ENCODE peak calls at places on chromosomes 6 and 20, in nine cellular contexts. One of them, this sample, is unnamed.

GRCh38 chr6:2496291-2496690 is 250.9 kb upstream of the GMDS start:
- DNase-seq in GM12878: no peak
- DNase-seq in GM23338: no peak
- DNase-seq in HepG2: no peak
- DNase-seq in HL-60: no peak
- DNase-seq in SK-N-SH: no peak
- DNase-seq in Panc1: no peak
- DNase-seq in HCT116: no peak
- DNase-seq in K562: no peak
- DNase-seq in this sample: no peak

GRCh38 chr6:32252326-32253009 is 28.6 kb upstream of the NOTCH4 start:
- DNase-seq in GM12878: no peak
- DNase-seq in GM23338: no peak
- DNase-seq in HepG2: no peak
- DNase-seq in HL-60: no peak
- DNase-seq in SK-N-SH: no peak
- DNase-seq in Panc1: no peak
- DNase-seq in HCT116: no peak
- DNase-seq in K562: no peak
- DNase-seq in this sample: no peak

GRCh38 chr6:42095776-42096541 is 45.6 kb downstream of the TAF8 start:
- DNase-seq in GM12878: no peak
- DNase-seq in GM23338: peak
- DNase-seq in HepG2: peak
- DNase-seq in HL-60: no peak
- DNase-seq in SK-N-SH: no peak
- DNase-seq in Panc1: no peak
- DNase-seq in HCT116: no peak
- DNase-seq in K562: no peak
- DNase-seq in this sample: peak

GRCh38 chr6:43269273-43270007 is 26.2 kb downstream of the TTBK1 start:
- DNase-seq in GM12878: no peak
- DNase-seq in GM23338: peak
- DNase-seq in HepG2: no peak
- DNase-seq in HL-60: no peak
- DNase-seq in SK-N-SH: no peak
- DNase-seq in Panc1: no peak
- DNase-seq in HCT116: no peak
- DNase-seq in K562: peak
- DNase-seq in this sample: no peak

GRCh38 chr20:38859070-38859690 is 53.7 kb downstream of the PPP1R16B start:
- DNase-seq in GM12878: no peak
- DNase-seq in GM23338: no peak
- DNase-seq in HepG2: no peak
- DNase-seq in HL-60: peak
- DNase-seq in SK-N-SH: no peak
- DNase-seq in Panc1: no peak
- DNase-seq in HCT116: no peak
- DNase-seq in K562: peak
- DNase-seq in this sample: no peak

GRCh38 chr6:143857651-143858050 is 6.6 kb upstream of the ZC2HC1B start:
- DNase-seq in GM12878: no peak
- DNase-seq in GM23338: no peak
- DNase-seq in HepG2: no peak
- DNase-seq in HL-60: no peak
- DNase-seq in SK-N-SH: no peak
- DNase-seq in Panc1: no peak
- DNase-seq in HCT116: no peak
- DNase-seq in K562: no peak
- DNase-seq in this sample: no peak

GRCh38 chr6:122770835-122771601 is 8.5 kb upstream of the FABP7 start:
- DNase-seq in GM12878: no peak
- DNase-seq in GM23338: peak
- DNase-seq in HepG2: peak
- DNase-seq in HL-60: peak
- DNase-seq in SK-N-SH: no peak
- DNase-seq in Panc1: no peak
- DNase-seq in HCT116: no peak
- DNase-seq in K562: no peak
- DNase-seq in this sample: no peak

GRCh38 chr6:166927240-166927941 is 29.0 kb downstream of the RNASET2 start:
- DNase-seq in GM12878: no peak
- DNase-seq in GM23338: no peak
- DNase-seq in HepG2: no peak
- DNase-seq in HL-60: no peak
- DNase-seq in SK-N-SH: no peak
- DNase-seq in Panc1: no peak
- DNase-seq in HCT116: no peak
- DNase-seq in K562: no peak
- DNase-seq in this sample: no peak

DNA sequence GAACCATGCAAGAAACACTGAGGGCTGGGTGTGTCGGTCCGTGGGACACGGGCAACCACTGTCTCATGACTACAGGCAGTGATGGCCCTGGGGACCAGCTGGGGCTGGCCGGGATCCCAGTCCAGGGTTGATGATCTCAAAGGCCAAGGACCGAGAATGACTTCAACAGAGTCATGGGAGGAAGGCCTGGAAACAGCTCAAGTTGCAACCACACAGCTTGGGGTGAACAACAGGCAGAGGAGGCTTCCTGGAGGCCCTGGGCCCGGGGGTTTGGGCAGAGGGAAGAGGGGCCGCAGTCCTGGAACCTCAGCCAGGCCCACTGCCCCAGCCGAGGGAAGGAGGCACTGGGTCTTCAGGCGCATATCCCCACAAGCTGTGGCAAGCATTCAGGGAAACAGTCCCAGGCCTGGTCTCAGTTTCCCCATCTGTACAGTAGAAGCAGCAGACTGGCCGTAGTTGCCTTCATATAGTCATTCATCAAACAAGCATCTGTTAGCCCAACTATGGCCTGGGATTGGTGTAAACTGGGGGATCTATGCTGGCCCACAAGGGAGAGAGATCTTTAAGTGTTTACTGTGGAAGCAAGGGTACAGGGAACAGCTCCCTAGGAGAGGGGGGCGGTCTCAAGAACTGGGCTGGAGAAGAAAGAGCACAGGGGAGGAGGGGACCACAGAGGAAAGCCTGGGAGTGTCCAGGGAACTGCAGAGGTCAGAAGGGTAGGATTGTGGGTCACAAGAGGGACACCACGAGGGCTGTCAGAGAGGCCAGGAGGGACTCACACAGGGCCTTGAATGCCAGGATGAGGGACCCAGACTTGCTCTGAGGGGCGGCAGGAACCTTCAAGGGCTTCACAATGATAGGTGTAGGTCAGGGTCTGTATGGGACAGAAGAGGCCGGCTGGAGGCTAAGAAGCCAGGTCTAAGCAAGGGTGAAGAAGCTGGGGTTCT is 2.1 kb downstream of the MYL9 start:
- DNase-seq in GM12878: no peak
- DNase-seq in GM23338: no peak
- DNase-seq in HepG2: no peak
- DNase-seq in HL-60: no peak
- DNase-seq in SK-N-SH: no peak
- DNase-seq in Panc1: no peak
- DNase-seq in HCT116: no peak
- DNase-seq in K562: no peak
- DNase-seq in this sample: no peak
- TF ChIP-seq REST in GM12878: no peak
- TF ChIP-seq REST in GM23338: no peak
- TF ChIP-seq REST in HepG2: no peak
- TF ChIP-seq REST in HL-60: no peak
- TF ChIP-seq REST in SK-N-SH: no peak
- TF ChIP-seq REST in Panc1: no peak
- TF ChIP-seq REST in HCT116: no peak
- TF ChIP-seq REST in K562: no peak
- TF ChIP-seq REST in this sample: no peak

DNA sequence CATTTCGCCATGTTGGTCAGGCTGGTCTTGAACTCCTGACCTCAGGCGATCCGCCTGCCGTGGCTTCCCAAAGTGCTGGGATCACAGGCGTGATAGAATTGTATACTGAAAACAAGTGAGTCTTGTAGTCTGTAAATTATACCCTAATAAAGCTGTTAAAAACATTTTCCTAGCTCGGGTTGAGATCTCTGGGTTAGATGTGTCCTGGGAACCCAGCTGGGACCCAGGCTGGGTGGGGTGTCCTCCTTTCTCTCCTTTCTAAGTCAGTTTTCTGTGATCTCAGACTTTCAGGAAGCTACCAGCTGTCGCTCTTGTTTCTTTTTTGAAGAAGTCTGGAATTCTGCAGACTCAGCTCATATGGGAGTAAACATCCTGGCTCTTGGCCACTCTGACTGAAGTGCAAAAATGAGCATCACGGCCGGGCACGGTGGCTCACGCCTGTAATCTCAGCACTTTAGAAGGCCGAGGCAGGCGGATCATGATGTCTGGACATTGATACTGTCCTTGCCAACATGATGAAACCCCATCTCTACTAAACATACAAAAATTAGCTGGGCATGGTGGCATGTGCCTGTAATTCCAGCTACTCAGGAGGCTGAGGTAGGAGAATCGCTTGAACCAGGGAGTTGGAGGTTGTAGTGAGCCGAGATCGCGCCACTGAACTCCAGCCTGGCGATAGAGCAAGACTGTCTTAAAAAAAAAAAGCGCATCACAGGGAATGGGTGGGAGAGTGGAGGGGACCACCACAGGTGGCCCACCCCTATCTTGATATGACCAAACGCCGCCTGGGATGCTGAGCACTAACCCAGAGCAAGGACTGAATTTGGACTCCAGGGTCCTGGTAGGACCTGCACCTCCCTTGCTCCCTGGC is 9.9 kb upstream of the PCIF1 start:
- DNase-seq in GM12878: no peak
- DNase-seq in GM23338: no peak
- DNase-seq in HepG2: peak
- DNase-seq in HL-60: no peak
- DNase-seq in SK-N-SH: no peak
- DNase-seq in Panc1: no peak
- DNase-seq in HCT116: no peak
- DNase-seq in K562: no peak
- DNase-seq in this sample: no peak
- TF ChIP-seq REST in GM12878: no peak
- TF ChIP-seq REST in GM23338: no peak
- TF ChIP-seq REST in HepG2: no peak
- TF ChIP-seq REST in HL-60: no peak
- TF ChIP-seq REST in SK-N-SH: no peak
- TF ChIP-seq REST in Panc1: no peak
- TF ChIP-seq REST in HCT116: no peak
- TF ChIP-seq REST in K562: no peak
- TF ChIP-seq REST in this sample: no peak

GRCh38 chr6:100818066-100818465 is 63.1 kb downstream of the ASCC3 start:
- DNase-seq in GM12878: no peak
- DNase-seq in GM23338: no peak
- DNase-seq in HepG2: no peak
- DNase-seq in HL-60: no peak
- DNase-seq in SK-N-SH: no peak
- DNase-seq in Panc1: no peak
- DNase-seq in HCT116: no peak
- DNase-seq in K562: no peak
- DNase-seq in this sample: no peak
- TF ChIP-seq REST in GM12878: no peak
- TF ChIP-seq REST in GM23338: no peak
- TF ChIP-seq REST in HepG2: no peak
- TF ChIP-seq REST in HL-60: no peak
- TF ChIP-seq REST in SK-N-SH: no peak
- TF ChIP-seq REST in Panc1: no peak
- TF ChIP-seq REST in HCT116: no peak
- TF ChIP-seq REST in K562: no peak
- TF ChIP-seq REST in this sample: no peak

GRCh38 chr6:116070990-116071389 is 10.3 kb upstream of the FRK start:
- DNase-seq in GM12878: no peak
- DNase-seq in GM23338: no peak
- DNase-seq in HepG2: peak
- DNase-seq in HL-60: no peak
- DNase-seq in SK-N-SH: no peak
- DNase-seq in Panc1: no peak
- DNase-seq in HCT116: no peak
- DNase-seq in K562: no peak
- DNase-seq in this sample: no peak
- TF ChIP-seq REST in GM12878: no peak
- TF ChIP-seq REST in GM23338: no peak
- TF ChIP-seq REST in HepG2: no peak
- TF ChIP-seq REST in HL-60: no peak
- TF ChIP-seq REST in SK-N-SH: no peak
- TF ChIP-seq REST in Panc1: no peak
- TF ChIP-seq REST in HCT116: no peak
- TF ChIP-seq REST in K562: no peak
- TF ChIP-seq REST in this sample: no peak

GRCh38 chr20:9590189-9590588 is 75.8 kb downstream of the LAMP5 start:
- DNase-seq in GM12878: no peak
- DNase-seq in GM23338: no peak
- DNase-seq in HepG2: no peak
- DNase-seq in HL-60: no peak
- DNase-seq in SK-N-SH: no peak
- DNase-seq in Panc1: no peak
- DNase-seq in HCT116: no peak
- DNase-seq in K562: no peak
- DNase-seq in this sample: no peak
- TF ChIP-seq REST in GM12878: no peak
- TF ChIP-seq REST in GM23338: no peak
- TF ChIP-seq REST in HepG2: no peak
- TF ChIP-seq REST in HL-60: no peak
- TF ChIP-seq REST in SK-N-SH: no peak
- TF ChIP-seq REST in Panc1: no peak
- TF ChIP-seq REST in HCT116: no peak
- TF ChIP-seq REST in K562: no peak
- TF ChIP-seq REST in this sample: no peak

GRCh38 chr20:50567860-50568548 is 57.8 kb downstream of the PTPN1 start:
- DNase-seq in GM12878: no peak
- DNase-seq in GM23338: no peak
- DNase-seq in HepG2: no peak
- DNase-seq in HL-60: no peak
- DNase-seq in SK-N-SH: no peak
- DNase-seq in Panc1: no peak
- DNase-seq in HCT116: no peak
- DNase-seq in K562: no peak
- DNase-seq in this sample: no peak
- TF ChIP-seq REST in GM12878: no peak
- TF ChIP-seq REST in GM23338: no peak
- TF ChIP-seq REST in HepG2: no peak
- TF ChIP-seq REST in HL-60: no peak
- TF ChIP-seq REST in SK-N-SH: no peak
- TF ChIP-seq REST in Panc1: no peak
- TF ChIP-seq REST in HCT116: no peak
- TF ChIP-seq REST in K562: no peak
- TF ChIP-seq REST in this sample: no peak

GRCh38 chr20:10707070-10707469 is 33.3 kb upstream of the JAG1 start:
- DNase-seq in GM12878: no peak
- DNase-seq in GM23338: no peak
- DNase-seq in HepG2: no peak
- DNase-seq in HL-60: no peak
- DNase-seq in SK-N-SH: no peak
- DNase-seq in Panc1: no peak
- DNase-seq in HCT116: no peak
- DNase-seq in K562: no peak
- DNase-seq in this sample: no peak
- TF ChIP-seq REST in GM12878: no peak
- TF ChIP-seq REST in GM23338: no peak
- TF ChIP-seq REST in HepG2: no peak
- TF ChIP-seq REST in HL-60: no peak
- TF ChIP-seq REST in SK-N-SH: no peak
- TF ChIP-seq REST in Panc1: no peak
- TF ChIP-seq REST in HCT116: no peak
- TF ChIP-seq REST in K562: no peak
- TF ChIP-seq REST in this sample: no peak

GRCh38 chr6:159989882-159990480 is 21.1 kb downstream of the IGF2R start:
- DNase-seq in GM12878: no peak
- DNase-seq in GM23338: no peak
- DNase-seq in HepG2: no peak
- DNase-seq in HL-60: no peak
- DNase-seq in SK-N-SH: no peak
- DNase-seq in Panc1: no peak
- DNase-seq in HCT116: no peak
- DNase-seq in K562: no peak
- DNase-seq in this sample: no peak
- TF ChIP-seq REST in GM12878: no peak
- TF ChIP-seq REST in GM23338: no peak
- TF ChIP-seq REST in HepG2: no peak
- TF ChIP-seq REST in HL-60: no peak
- TF ChIP-seq REST in SK-N-SH: no peak
- TF ChIP-seq REST in Panc1: no peak
- TF ChIP-seq REST in HCT116: no peak
- TF ChIP-seq REST in K562: no peak
- TF ChIP-seq REST in this sample: no peak

This sample was measured in A549.